ENCODE peak calls at places on chromosomes 5 and 9, in seven cellular contexts. A, G, N, C, Z, B and W are unnamed samples.

GRCh38 chr9:105693435-105694275 is 686 bp upstream of the TMEM38B start:
- DNase-seq in A (peak; percentile 33), G (no peak), N (no peak), C (no peak), Z (no peak), B (no peak), W (no peak)

GRCh38 chr5:97266576-97266975 is 83.5 kb upstream of the RIOK2 start:
- DNase-seq in A (no peak), G (no peak), N (no peak), C (peak; percentile 20), Z (no peak), B (no peak), W (no peak)

GRCh38 chr9:123281659-123282342 is 13.4 kb upstream of the STRBP start:
- DNase-seq in A (no peak), G (no peak), N (no peak), C (no peak), Z (no peak), B (no peak), W (no peak)

GRCh38 chr5:124236366-124237231 is 509.8 kb downstream of the ZNF608 start:
- DNase-seq in A (no peak), G (no peak), N (no peak), C (no peak), Z (no peak), B (no peak), W (no peak)

GRCh38 chr5:109917154-109917546 is 227.4 kb downstream of the MAN2A1 start:
- DNase-seq in A (peak; percentile 19), G (no peak), N (no peak), C (no peak), Z (no peak), B (peak; percentile 17), W (no peak)

GRCh38 chr9:99819123-99819483 is 2.6 kb upstream of the NR4A3 start:
- DNase-seq in A (no peak), G (no peak), N (no peak), C (no peak), Z (no peak), B (no peak), W (no peak)

GRCh38 chr5:64979518-64979917 is 210.8 kb downstream of the CWC27 start:
- DNase-seq in A (no peak), G (no peak), N (no peak), C (no peak), Z (no peak), B (no peak), W (no peak)

GRCh38 chr5:88256872-88257271 is 11.8 kb downstream of the TMEM161B start:
- DNase-seq in A (peak; percentile 6), G (no peak), N (no peak), C (no peak), Z (peak; percentile 30), B (no peak), W (no peak)

GRCh38 chr5:145859897-145860296 is 12.9 kb downstream of the GRXCR2 start:
- DNase-seq in A (peak; percentile 4), G (no peak), N (no peak), C (no peak), Z (no peak), B (no peak), W (no peak)

GRCh38 chr5:69517763-69518212 is 25.2 kb downstream of the OCLN start:
- DNase-seq in A (no peak), G (no peak), N (no peak), C (peak; percentile 55), Z (peak; percentile 79), B (peak; percentile 69), W (no peak)

GRCh38 chr5:115607935-115608334 is 5.7 kb upstream of the TICAM2 start:
- DNase-seq in A (no peak), G (no peak), N (no peak), C (no peak), Z (no peak), B (no peak), W (no peak)

GRCh38 chr9:36137392-36138004 is 965 bp downstream of the GLIPR2 start:
- DNase-seq in A (peak; percentile 27), G (no peak), N (no peak), C (no peak), Z (no peak), B (no peak), W (no peak)

GRCh38 chr9:35258665-35259474 is 97.1 kb downstream of the UNC13B start:
- DNase-seq in A (peak; percentile 71), G (no peak), N (peak; percentile 36), C (peak; percentile 78), Z (peak; percentile 71), B (peak; percentile 87), W (no peak)

GRCh38 chr5:148968311-148968710 is 94.6 kb downstream of the SH3TC2 start:
- DNase-seq in A (no peak), G (no peak), N (no peak), C (no peak), Z (no peak), B (no peak), W (no peak)

GRCh38 chr5:72651779-72652178 is 144.6 kb upstream of the ZNF366 start:
- DNase-seq in A (no peak), G (no peak), N (no peak), C (no peak), Z (no peak), B (no peak), W (no peak)

GRCh38 chr5:103908327-103909099 is 345.9 kb upstream of the NUDT12 start:
- DNase-seq in A (peak; percentile 38), G (no peak), N (no peak), C (no peak), Z (no peak), B (no peak), W (no peak)

GRCh38 chr9:89477811-89478583 is 19.9 kb downstream of the SEMA4D start:
- DNase-seq in A (no peak), G (no peak), N (no peak), C (peak; percentile 39), Z (no peak), B (peak; percentile 55), W (no peak)

GRCh38 chr9:129783516-129784361 is 19.2 kb upstream of the TOR1B start:
- DNase-seq in A (peak; percentile 86), G (no peak), N (peak; percentile 57), C (peak; percentile 79), Z (peak; percentile 46), B (peak; percentile 90), W (no peak)

GRCh38 chr5:132059696-132060500 is 557 bp upstream of the IL3 start:
- DNase-seq in A (no peak), G (no peak), N (peak; percentile 5), C (no peak), Z (no peak), B (no peak), W (no peak)

GRCh38 chr9:124216474-124217176 is 41.1 kb upstream of the NEK6 start:
- DNase-seq in A (no peak), G (no peak), N (no peak), C (peak; percentile 58), Z (no peak), B (no peak), W (no peak)

GRCh38 chr9:83238871-83239624 is 176.1 kb upstream of the RASEF start:
- DNase-seq in A (no peak), G (no peak), N (no peak), C (peak; percentile 33), Z (peak; percentile 25), B (peak; percentile 34), W (no peak)

GRCh38 chr9:79360387-79361347 is 211.1 kb upstream of the TLE4 start:
- DNase-seq in A (no peak), G (no peak), N (no peak), C (no peak), Z (no peak), B (no peak), W (no peak)

GRCh38 chr5:56993241-56993640 is 41.3 kb upstream of the MIER3 start:
- DNase-seq in A (no peak), G (no peak), N (no peak), C (no peak), Z (no peak), B (no peak), W (no peak)

GRCh38 chr5:65612298-65612907 is 11.7 kb downstream of the TRIM23 start:
- DNase-seq in A (no peak), G (no peak), N (no peak), C (no peak), Z (no peak), B (peak; percentile 15), W (no peak)

GRCh38 chr5:91306497-91306896 is 76.6 kb downstream of the ARRDC3 start:
- DNase-seq in A (no peak), G (no peak), N (no peak), C (no peak), Z (no peak), B (no peak), W (no peak)

DNA sequence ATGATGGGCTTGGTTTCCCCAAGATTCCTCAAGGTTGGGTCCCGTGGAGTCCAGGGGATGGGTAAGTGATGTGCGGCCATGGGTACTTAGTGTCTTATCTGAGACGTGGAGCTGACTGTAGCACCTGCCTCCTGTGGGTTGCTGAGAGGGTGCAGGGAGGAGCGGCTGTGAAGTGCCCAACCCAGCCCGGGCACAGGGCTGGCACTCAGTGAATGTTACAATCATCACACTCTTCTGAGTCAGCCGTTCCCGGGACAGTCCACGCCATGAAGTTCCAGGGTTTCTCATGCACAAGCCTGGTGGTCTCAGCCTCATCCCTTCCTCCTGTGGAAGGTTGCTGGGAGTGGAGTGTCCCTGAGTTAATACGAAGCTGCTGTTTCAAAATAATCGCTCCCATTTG is 29.1 kb downstream of the NTNG2 start:
- DNase-seq in A (no peak), G (no peak), N (no peak), C (no peak), Z (no peak), B (no peak), W (no peak)
- H3K27ac ChIP-seq in A (no peak overlapping the region), G (no peak overlapping the region), N (no peak overlapping the region), C (no peak overlapping the region), Z (no peak overlapping the region), B (no peak overlapping the region), W (no peak overlapping the region)

GRCh38 chr5:77628840-77629552 is 9.5 kb downstream of the OTP start:
- DNase-seq in A (peak; percentile 36), G (no peak), N (no peak), C (no peak), Z (no peak), B (no peak), W (no peak)
- H3K4me3 ChIP-seq in A (peak overlapping the region; percentile 49), G (no peak overlapping the region), N (no peak overlapping the region), C (peak overlapping the region; percentile 47), Z (peak overlapping the region; percentile 78), B (no peak overlapping the region), W (no peak overlapping the region)

GRCh38 chr9:97627624-97628023 is 5.5 kb downstream of the TSTD2 start:
- DNase-seq in A (no peak), G (no peak), N (no peak), C (no peak), Z (no peak), B (no peak), W (no peak)

GRCh38 chr9:97628668-97629067 is 4.5 kb downstream of the TSTD2 start:
- DNase-seq in A (peak; percentile 60), G (no peak), N (no peak), C (no peak), Z (no peak), B (no peak), W (no peak)

GRCh38 chr9:97629136-97629535 is 4.0 kb downstream of the TSTD2 start:
- DNase-seq in A (no peak), G (no peak), N (no peak), C (no peak), Z (no peak), B (no peak), W (no peak)

GRCh38 chr9:97625620-97626019 is 7.5 kb downstream of the TSTD2 start:
- DNase-seq in A (no peak), G (no peak), N (no peak), C (no peak), Z (no peak), B (no peak), W (no peak)

GRCh38 chr9:97623946-97624345 is 9.2 kb downstream of the TSTD2 start:
- DNase-seq in A (no peak), G (no peak), N (no peak), C (no peak), Z (no peak), B (no peak), W (no peak)
- H3K27ac ChIP-seq in A (no peak overlapping the region), G (no peak overlapping the region), N (no peak overlapping the region), C (no peak overlapping the region), Z (no peak overlapping the region), B (no peak overlapping the region), W (no peak overlapping the region)

GRCh38 chr9:111925784-111926183 is 29.2 kb downstream of the UGCG start:
- DNase-seq in A (no peak), G (no peak), N (no peak), C (no peak), Z (no peak), B (no peak), W (no peak)
- H3K4me3 ChIP-seq in A (no peak overlapping the region), G (no peak overlapping the region), N (no peak overlapping the region), C (no peak overlapping the region), Z (no peak overlapping the region), B (no peak overlapping the region), W (no peak overlapping the region)